ENCODE peak calls at places on chromosomes 5 and 9, in seven cellular contexts. One of them, this sample, is unnamed.

GRCh38 chr5:177124486-177124991 is 9.0 kb upstream of the NSD1 start:
- DNase-seq in pancreas: no peak
- DNase-seq in fibroblast of mammary gland: no peak
- DNase-seq in IMR-90: no peak
- DNase-seq in psoas muscle: peak
- DNase-seq in astrocyte of the spinal cord: no peak
- DNase-seq in thoracic aorta: no peak
- DNase-seq in this sample: no peak

GRCh38 chr9:126298319-126298801 is 28.3 kb upstream of the MVB12B start:
- DNase-seq in pancreas: no peak
- DNase-seq in fibroblast of mammary gland: no peak
- DNase-seq in IMR-90: no peak
- DNase-seq in psoas muscle: no peak
- DNase-seq in astrocyte of the spinal cord: no peak
- DNase-seq in thoracic aorta: no peak
- DNase-seq in this sample: no peak

GRCh38 chr5:139149477-139150199 is 48.5 kb downstream of the SIL1 start:
- DNase-seq in pancreas: no peak
- DNase-seq in fibroblast of mammary gland: peak
- DNase-seq in IMR-90: peak
- DNase-seq in psoas muscle: no peak
- DNase-seq in astrocyte of the spinal cord: peak
- DNase-seq in thoracic aorta: no peak
- DNase-seq in this sample: no peak

GRCh38 chr5:150642567-150642927 is 2.1 kb downstream of the SYNPO start:
- DNase-seq in pancreas: no peak
- DNase-seq in fibroblast of mammary gland: peak
- DNase-seq in IMR-90: peak
- DNase-seq in psoas muscle: peak
- DNase-seq in astrocyte of the spinal cord: peak
- DNase-seq in thoracic aorta: peak
- DNase-seq in this sample: peak

GRCh38 chr5:128290152-128290858 is 206.7 kb downstream of the SLC12A2 start:
- DNase-seq in pancreas: no peak
- DNase-seq in fibroblast of mammary gland: peak
- DNase-seq in IMR-90: peak
- DNase-seq in psoas muscle: no peak
- DNase-seq in astrocyte of the spinal cord: peak
- DNase-seq in thoracic aorta: no peak
- DNase-seq in this sample: no peak

GRCh38 chr5:3394877-3395599 is 200.6 kb upstream of the IRX1 start:
- DNase-seq in pancreas: no peak
- DNase-seq in fibroblast of mammary gland: no peak
- DNase-seq in IMR-90: no peak
- DNase-seq in psoas muscle: no peak
- DNase-seq in astrocyte of the spinal cord: no peak
- DNase-seq in thoracic aorta: no peak
- DNase-seq in this sample: peak

GRCh38 chr5:154972476-154973080 is 31.7 kb downstream of the MRPL22 start:
- DNase-seq in pancreas: no peak
- DNase-seq in fibroblast of mammary gland: peak
- DNase-seq in IMR-90: peak
- DNase-seq in psoas muscle: no peak
- DNase-seq in astrocyte of the spinal cord: peak
- DNase-seq in thoracic aorta: no peak
- DNase-seq in this sample: no peak

GRCh38 chr9:119052339-119053030 is 316.8 kb downstream of the BRINP1 start:
- DNase-seq in pancreas: no peak
- DNase-seq in fibroblast of mammary gland: no peak
- DNase-seq in IMR-90: no peak
- DNase-seq in psoas muscle: peak
- DNase-seq in astrocyte of the spinal cord: no peak
- DNase-seq in thoracic aorta: peak
- DNase-seq in this sample: no peak

GRCh38 chr5:82422751-82423181 is 144.6 kb upstream of the RPS23 start:
- DNase-seq in pancreas: no peak
- DNase-seq in fibroblast of mammary gland: peak
- DNase-seq in IMR-90: no peak
- DNase-seq in psoas muscle: no peak
- DNase-seq in astrocyte of the spinal cord: peak
- DNase-seq in thoracic aorta: peak
- DNase-seq in this sample: no peak

GRCh38 chr5:135031146-135031812 is 2.7 kb downstream of the PITX1 start:
- DNase-seq in pancreas: no peak
- DNase-seq in fibroblast of mammary gland: no peak
- DNase-seq in IMR-90: peak
- DNase-seq in psoas muscle: peak
- DNase-seq in astrocyte of the spinal cord: no peak
- DNase-seq in thoracic aorta: no peak
- DNase-seq in this sample: no peak

GRCh38 chr5:139700711-139701693 is 52.9 kb downstream of the CXXC5 start:
- DNase-seq in pancreas: no peak
- DNase-seq in fibroblast of mammary gland: no peak
- DNase-seq in IMR-90: no peak
- DNase-seq in psoas muscle: no peak
- DNase-seq in astrocyte of the spinal cord: no peak
- DNase-seq in thoracic aorta: no peak
- DNase-seq in this sample: no peak

GRCh38 chr9:108412755-108413154 is 443.0 kb downstream of the ACTL7B start:
- DNase-seq in pancreas: no peak
- DNase-seq in fibroblast of mammary gland: peak
- DNase-seq in IMR-90: peak
- DNase-seq in psoas muscle: no peak
- DNase-seq in astrocyte of the spinal cord: no peak
- DNase-seq in thoracic aorta: no peak
- DNase-seq in this sample: no peak

GRCh38 chr5:39476466-39477215 is 51.9 kb upstream of the DAB2 start:
- DNase-seq in pancreas: no peak
- DNase-seq in fibroblast of mammary gland: peak
- DNase-seq in IMR-90: peak
- DNase-seq in psoas muscle: no peak
- DNase-seq in astrocyte of the spinal cord: peak
- DNase-seq in thoracic aorta: no peak
- DNase-seq in this sample: no peak

GRCh38 chr9:78932849-78933627 is 636.1 kb downstream of the PSAT1 start:
- DNase-seq in pancreas: no peak
- DNase-seq in fibroblast of mammary gland: peak
- DNase-seq in IMR-90: peak
- DNase-seq in psoas muscle: no peak
- DNase-seq in astrocyte of the spinal cord: peak
- DNase-seq in thoracic aorta: no peak
- DNase-seq in this sample: no peak

GRCh38 chr5:175713930-175714329 is 56.1 kb downstream of the HRH2 start:
- DNase-seq in pancreas: peak
- DNase-seq in fibroblast of mammary gland: no peak
- DNase-seq in IMR-90: no peak
- DNase-seq in psoas muscle: peak
- DNase-seq in astrocyte of the spinal cord: no peak
- DNase-seq in thoracic aorta: no peak
- DNase-seq in this sample: no peak

GRCh38 chr5:156474251-156474650 is 147.3 kb downstream of the SGCD start:
- DNase-seq in pancreas: no peak
- DNase-seq in fibroblast of mammary gland: peak
- DNase-seq in IMR-90: peak
- DNase-seq in psoas muscle: peak
- DNase-seq in astrocyte of the spinal cord: peak
- DNase-seq in thoracic aorta: no peak
- DNase-seq in this sample: no peak

GRCh38 chr5:134003064-134003956 is 1.5 kb downstream of the VDAC1 start:
- DNase-seq in pancreas: peak
- DNase-seq in fibroblast of mammary gland: no peak
- DNase-seq in IMR-90: no peak
- DNase-seq in psoas muscle: no peak
- DNase-seq in astrocyte of the spinal cord: no peak
- DNase-seq in thoracic aorta: no peak
- DNase-seq in this sample: no peak

GRCh38 chr9:6055213-6055612 is 39.8 kb upstream of the RANBP6 start:
- DNase-seq in pancreas: no peak
- DNase-seq in fibroblast of mammary gland: peak
- DNase-seq in IMR-90: peak
- DNase-seq in psoas muscle: no peak
- DNase-seq in astrocyte of the spinal cord: peak
- DNase-seq in thoracic aorta: no peak
- DNase-seq in this sample: peak

DNA sequence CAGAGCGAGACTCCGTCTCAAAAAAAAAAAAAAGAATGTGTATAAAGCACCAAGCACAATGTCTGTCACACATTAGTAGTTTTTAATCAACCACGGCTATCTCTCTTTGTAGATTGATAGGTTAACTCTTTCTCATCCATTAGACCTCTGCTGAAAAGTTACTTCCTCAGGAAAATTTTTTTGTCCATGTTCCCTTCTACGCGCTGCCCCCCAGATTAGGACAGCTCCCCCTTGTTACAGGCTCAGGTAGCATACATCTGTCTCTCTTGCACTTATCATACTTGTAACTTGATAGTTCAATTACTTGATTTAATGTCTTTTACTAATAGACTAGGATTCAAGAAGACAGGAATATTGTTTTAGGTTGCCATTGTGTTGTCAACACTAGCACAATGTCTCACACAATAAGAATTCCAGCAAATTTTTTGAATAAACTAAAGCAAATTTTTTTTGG is 1.5 kb downstream of the SPDL1 start:
- DNase-seq in pancreas: no peak
- DNase-seq in fibroblast of mammary gland: no peak
- DNase-seq in IMR-90: no peak
- DNase-seq in psoas muscle: no peak
- DNase-seq in astrocyte of the spinal cord: no peak
- DNase-seq in thoracic aorta: no peak
- DNase-seq in this sample: no peak
- H3K4me3 ChIP-seq in pancreas: no peak
- H3K4me3 ChIP-seq in fibroblast of mammary gland: peak
- H3K4me3 ChIP-seq in IMR-90: peak
- H3K4me3 ChIP-seq in psoas muscle: peak
- H3K4me3 ChIP-seq in astrocyte of the spinal cord: peak
- H3K4me3 ChIP-seq in thoracic aorta: peak
- H3K4me3 ChIP-seq in this sample: no peak

GRCh38 chr5:15647251-15647650 is 147.3 kb downstream of the FBXL7 start:
- DNase-seq in pancreas: no peak
- DNase-seq in fibroblast of mammary gland: no peak
- DNase-seq in IMR-90: no peak
- DNase-seq in psoas muscle: no peak
- DNase-seq in astrocyte of the spinal cord: no peak
- DNase-seq in thoracic aorta: no peak
- DNase-seq in this sample: no peak

GRCh38 chr5:15643731-15644130 is 143.8 kb downstream of the FBXL7 start:
- DNase-seq in pancreas: no peak
- DNase-seq in fibroblast of mammary gland: no peak
- DNase-seq in IMR-90: no peak
- DNase-seq in psoas muscle: no peak
- DNase-seq in astrocyte of the spinal cord: no peak
- DNase-seq in thoracic aorta: no peak
- DNase-seq in this sample: no peak

GRCh38 chr5:15645376-15645775 is 145.4 kb downstream of the FBXL7 start:
- DNase-seq in pancreas: no peak
- DNase-seq in fibroblast of mammary gland: peak
- DNase-seq in IMR-90: peak
- DNase-seq in psoas muscle: no peak
- DNase-seq in astrocyte of the spinal cord: peak
- DNase-seq in thoracic aorta: no peak
- DNase-seq in this sample: no peak

GRCh38 chr5:15646351-15646750 is 146.4 kb downstream of the FBXL7 start:
- DNase-seq in pancreas: no peak
- DNase-seq in fibroblast of mammary gland: peak
- DNase-seq in IMR-90: no peak
- DNase-seq in psoas muscle: no peak
- DNase-seq in astrocyte of the spinal cord: no peak
- DNase-seq in thoracic aorta: no peak
- DNase-seq in this sample: no peak

GRCh38 chr5:15645776-15646175 is 145.8 kb downstream of the FBXL7 start:
- DNase-seq in pancreas: no peak
- DNase-seq in fibroblast of mammary gland: peak
- DNase-seq in IMR-90: no peak
- DNase-seq in psoas muscle: no peak
- DNase-seq in astrocyte of the spinal cord: no peak
- DNase-seq in thoracic aorta: no peak
- DNase-seq in this sample: no peak
- H3K4me3 ChIP-seq in pancreas: no peak
- H3K4me3 ChIP-seq in fibroblast of mammary gland: no peak
- H3K4me3 ChIP-seq in IMR-90: no peak
- H3K4me3 ChIP-seq in psoas muscle: no peak
- H3K4me3 ChIP-seq in astrocyte of the spinal cord: no peak
- H3K4me3 ChIP-seq in thoracic aorta: no peak
- H3K4me3 ChIP-seq in this sample: no peak

GRCh38 chr5:173247050-173247449 is 12.0 kb upstream of the NKX2-5 start:
- DNase-seq in pancreas: no peak
- DNase-seq in fibroblast of mammary gland: no peak
- DNase-seq in IMR-90: no peak
- DNase-seq in psoas muscle: no peak
- DNase-seq in astrocyte of the spinal cord: no peak
- DNase-seq in thoracic aorta: no peak
- DNase-seq in this sample: no peak

GRCh38 chr5:173246135-173246495 is 11.1 kb upstream of the NKX2-5 start:
- DNase-seq in pancreas: no peak
- DNase-seq in fibroblast of mammary gland: no peak
- DNase-seq in IMR-90: no peak
- DNase-seq in psoas muscle: no peak
- DNase-seq in astrocyte of the spinal cord: no peak
- DNase-seq in thoracic aorta: no peak
- DNase-seq in this sample: no peak

GRCh38 chr5:173245319-173246134 is 10.5 kb upstream of the NKX2-5 start:
- DNase-seq in pancreas: no peak
- DNase-seq in fibroblast of mammary gland: no peak
- DNase-seq in IMR-90: no peak
- DNase-seq in psoas muscle: no peak
- DNase-seq in astrocyte of the spinal cord: no peak
- DNase-seq in thoracic aorta: no peak
- DNase-seq in this sample: no peak

GRCh38 chr5:173248481-173248880 is 13.5 kb upstream of the NKX2-5 start:
- DNase-seq in pancreas: no peak
- DNase-seq in fibroblast of mammary gland: no peak
- DNase-seq in IMR-90: no peak
- DNase-seq in psoas muscle: no peak
- DNase-seq in astrocyte of the spinal cord: no peak
- DNase-seq in thoracic aorta: no peak
- DNase-seq in this sample: no peak

DNA sequence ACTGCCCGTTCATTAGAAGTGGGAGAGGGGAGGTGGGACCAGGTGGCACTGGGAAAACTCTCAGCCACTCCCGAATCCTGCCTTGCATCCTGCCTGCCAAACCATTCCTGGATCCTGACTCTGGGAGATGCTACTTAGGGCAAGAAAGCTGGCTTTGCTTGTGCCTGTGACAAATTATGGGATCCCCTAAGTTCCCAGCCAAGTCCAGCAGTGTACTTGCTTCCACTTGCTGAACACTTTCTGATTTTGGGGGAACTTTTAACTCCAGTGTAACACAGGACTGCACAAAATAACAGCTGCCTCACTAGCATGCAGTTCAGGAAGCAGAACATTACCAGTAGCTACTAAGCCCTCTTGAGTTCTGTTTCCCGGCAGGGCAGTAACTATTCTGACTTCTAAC is 12.5 kb upstream of the NKX2-5 start:
- DNase-seq in pancreas: no peak
- DNase-seq in fibroblast of mammary gland: no peak
- DNase-seq in IMR-90: no peak
- DNase-seq in psoas muscle: no peak
- DNase-seq in astrocyte of the spinal cord: no peak
- DNase-seq in thoracic aorta: no peak
- DNase-seq in this sample: no peak
- H3K4me3 ChIP-seq in pancreas: no peak
- H3K4me3 ChIP-seq in fibroblast of mammary gland: no peak
- H3K4me3 ChIP-seq in IMR-90: no peak
- H3K4me3 ChIP-seq in psoas muscle: no peak
- H3K4me3 ChIP-seq in astrocyte of the spinal cord: no peak
- H3K4me3 ChIP-seq in thoracic aorta: no peak
- H3K4me3 ChIP-seq in this sample: no peak

GRCh38 chr9:137303031-137303892 is 1.2 kb upstream of the NRARP start:
- DNase-seq in pancreas: peak
- DNase-seq in fibroblast of mammary gland: no peak
- DNase-seq in IMR-90: no peak
- DNase-seq in psoas muscle: peak
- DNase-seq in astrocyte of the spinal cord: no peak
- DNase-seq in thoracic aorta: no peak
- DNase-seq in this sample: no peak
- H3K4me3 ChIP-seq in pancreas: peak
- H3K4me3 ChIP-seq in fibroblast of mammary gland: no peak
- H3K4me3 ChIP-seq in IMR-90: no peak
- H3K4me3 ChIP-seq in psoas muscle: peak
- H3K4me3 ChIP-seq in astrocyte of the spinal cord: no peak
- H3K4me3 ChIP-seq in thoracic aorta: peak
- H3K4me3 ChIP-seq in this sample: peak